ENCODE peak calls at places on chromosomes 16 and 17, in six cellular contexts. O is hypothalamus, V is A549, H is IMR-90, W is prostate gland, U is HS-5. L is an unnamed sample.

GRCh38 chr17:57577751-57578607 is 167.1 kb downstream of the CCDC182 start:
- DNase-seq in O (peak), V (no peak), H (peak), W (peak), U (no peak), L (no peak)

GRCh38 chr16:22423716-22424115 is 49.3 kb upstream of the CDR2 start:
- DNase-seq in O (no peak), V (no peak), H (no peak), W (no peak), U (no peak), L (no peak)

GRCh38 chr16:2919511-2920255 is 8.0 kb downstream of the FLYWCH1 start:
- DNase-seq in O (peak), V (peak), H (peak), W (peak), U (peak), L (no peak)

GRCh38 chr16:15704545-15704987 is 54.5 kb downstream of the NDE1 start:
- DNase-seq in O (peak), V (peak), H (peak), W (peak), U (peak), L (peak)

GRCh38 chr16:80948886-80949502 is 57.7 kb downstream of the CMC2 start:
- DNase-seq in O (no peak), V (no peak), H (peak), W (no peak), U (no peak), L (no peak)

GRCh38 chr16:12113581-12114375 is 137.2 kb downstream of the SNX29 start:
- DNase-seq in O (no peak), V (no peak), H (no peak), W (no peak), U (no peak), L (no peak)

GRCh38 chr16:4515611-4516233 is 22.9 kb downstream of the CDIP1 start:
- DNase-seq in O (no peak), V (no peak), H (no peak), W (no peak), U (no peak), L (no peak)

GRCh38 chr17:15920758-15921239 is 24.1 kb upstream of the ADORA2B start:
- DNase-seq in O (no peak), V (peak), H (peak), W (peak), U (peak), L (no peak)

GRCh38 chr17:17446666-17447155 is 30.1 kb upstream of the MED9 start:
- DNase-seq in O (no peak), V (peak), H (no peak), W (no peak), U (no peak), L (no peak)

GRCh38 chr17:1727876-1728630 is 3.5 kb downstream of the WDR81 start:
- DNase-seq in O (no peak), V (no peak), H (no peak), W (no peak), U (no peak), L (no peak)

GRCh38 chr17:17792143-17792550 is 44.6 kb downstream of the SREBF1 start:
- DNase-seq in O (no peak), V (no peak), H (no peak), W (no peak), U (no peak), L (no peak)

GRCh38 chr17:46003907-46004748 is 5.1 kb downstream of the STH start:
- DNase-seq in O (peak), V (no peak), H (peak), W (peak), U (no peak), L (peak)

GRCh38 chr17:42894283-42895184 is 6.1 kb upstream of the G6PC1 start:
- DNase-seq in O (no peak), V (no peak), H (no peak), W (no peak), U (no peak), L (no peak)

GRCh38 chr16:12320298-12320706 is 343.8 kb downstream of the SNX29 start:
- DNase-seq in O (no peak), V (no peak), H (peak), W (no peak), U (peak), L (no peak)